ENCODE peak calls at places on chromosomes 6 and 20, in five cellular contexts. One of them, this sample, is unnamed.

GRCh38 chr6:149867876-149868640 is 3.9 kb upstream of the LRP11 start:
- DNase-seq in Right ventricle myocardium superior: no peak
- DNase-seq in G401: no peak
- DNase-seq in stimulated activated naive B cell treated with anti-CD40 and anti-IgM and Interleukin-4, amounts not matched to agents 10 μg/mL and 1 μg/mL and 100 μg/mL, for 72 hours: no peak
- DNase-seq in NCI-H1092 treated with DMSO at 0.1 percent for 48 hours: no peak
- DNase-seq in this sample: no peak

GRCh38 chr6:164690702-164691500 is 618.5 kb downstream of the C6orf118 start:
- DNase-seq in NCI-H1092 treated with DMSO at 0.1 percent for 48 hours: no peak
- DNase-seq in stimulated activated naive B cell treated with anti-CD40 and anti-IgM and Interleukin-4, amounts not matched to agents 10 μg/mL and 1 μg/mL and 100 μg/mL, for 72 hours: no peak
- DNase-seq in Right ventricle myocardium superior: no peak
- DNase-seq in G401: no peak
- DNase-seq in this sample: no peak

GRCh38 chr6:21508753-21509152 is 84.8 kb upstream of the SOX4 start:
- DNase-seq in stimulated activated naive B cell treated with anti-CD40 and anti-IgM and Interleukin-4, amounts not matched to agents 10 μg/mL and 1 μg/mL and 100 μg/mL, for 72 hours: no peak
- DNase-seq in NCI-H1092 treated with DMSO at 0.1 percent for 48 hours: no peak
- DNase-seq in G401: no peak
- DNase-seq in Right ventricle myocardium superior: no peak
- DNase-seq in this sample: no peak

GRCh38 chr6:128848169-128848935 is 34.6 kb upstream of the LAMA2 start:
- DNase-seq in Right ventricle myocardium superior: no peak
- DNase-seq in NCI-H1092 treated with DMSO at 0.1 percent for 48 hours: no peak
- DNase-seq in G401: no peak
- DNase-seq in stimulated activated naive B cell treated with anti-CD40 and anti-IgM and Interleukin-4, amounts not matched to agents 10 μg/mL and 1 μg/mL and 100 μg/mL, for 72 hours: no peak
- DNase-seq in this sample: no peak

GRCh38 chr6:73236147-73236750 is 11.0 kb upstream of the KHDC1L start:
- DNase-seq in stimulated activated naive B cell treated with anti-CD40 and anti-IgM and Interleukin-4, amounts not matched to agents 10 μg/mL and 1 μg/mL and 100 μg/mL, for 72 hours: no peak
- DNase-seq in Right ventricle myocardium superior: no peak
- DNase-seq in G401: no peak
- DNase-seq in NCI-H1092 treated with DMSO at 0.1 percent for 48 hours: no peak
- DNase-seq in this sample: no peak

GRCh38 chr20:38165089-38165965 is at the start of gene TGM2:
- DNase-seq in Right ventricle myocardium superior: peak; percentile 88
- DNase-seq in G401: peak; percentile 14
- DNase-seq in stimulated activated naive B cell treated with anti-CD40 and anti-IgM and Interleukin-4, amounts not matched to agents 10 μg/mL and 1 μg/mL and 100 μg/mL, for 72 hours: peak; percentile 63
- DNase-seq in NCI-H1092 treated with DMSO at 0.1 percent for 48 hours: peak; percentile 37
- DNase-seq in this sample: peak; percentile 86

GRCh38 chr6:164034602-164035140 is 620.2 kb downstream of the QKI start:
- DNase-seq in NCI-H1092 treated with DMSO at 0.1 percent for 48 hours: no peak
- DNase-seq in G401: no peak
- DNase-seq in Right ventricle myocardium superior: no peak
- DNase-seq in stimulated activated naive B cell treated with anti-CD40 and anti-IgM and Interleukin-4, amounts not matched to agents 10 μg/mL and 1 μg/mL and 100 μg/mL, for 72 hours: no peak
- DNase-seq in this sample: no peak

GRCh38 chr6:3489032-3489757 is 32.3 kb upstream of the SLC22A23 start:
- DNase-seq in Right ventricle myocardium superior: no peak
- DNase-seq in NCI-H1092 treated with DMSO at 0.1 percent for 48 hours: no peak
- DNase-seq in stimulated activated naive B cell treated with anti-CD40 and anti-IgM and Interleukin-4, amounts not matched to agents 10 μg/mL and 1 μg/mL and 100 μg/mL, for 72 hours: no peak
- DNase-seq in G401: no peak
- DNase-seq in this sample: no peak

GRCh38 chr6:28090902-28091586 is 10.7 kb downstream of the ZNF165 start:
- DNase-seq in NCI-H1092 treated with DMSO at 0.1 percent for 48 hours: no peak
- DNase-seq in Right ventricle myocardium superior: peak; percentile 60
- DNase-seq in G401: no peak
- DNase-seq in stimulated activated naive B cell treated with anti-CD40 and anti-IgM and Interleukin-4, amounts not matched to agents 10 μg/mL and 1 μg/mL and 100 μg/mL, for 72 hours: no peak
- DNase-seq in this sample: peak; percentile 17

GRCh38 chr6:31158863-31159855 is 770 bp downstream of the TCF19 start:
- DNase-seq in G401: no peak
- DNase-seq in stimulated activated naive B cell treated with anti-CD40 and anti-IgM and Interleukin-4, amounts not matched to agents 10 μg/mL and 1 μg/mL and 100 μg/mL, for 72 hours: no peak
- DNase-seq in NCI-H1092 treated with DMSO at 0.1 percent for 48 hours: no peak
- DNase-seq in Right ventricle myocardium superior: no peak
- DNase-seq in this sample: no peak

GRCh38 chr6:42428326-42429041 is 23.2 kb downstream of the TRERF1 start:
- DNase-seq in G401: no peak
- DNase-seq in NCI-H1092 treated with DMSO at 0.1 percent for 48 hours: no peak
- DNase-seq in Right ventricle myocardium superior: peak; percentile 73
- DNase-seq in stimulated activated naive B cell treated with anti-CD40 and anti-IgM and Interleukin-4, amounts not matched to agents 10 μg/mL and 1 μg/mL and 100 μg/mL, for 72 hours: no peak
- DNase-seq in this sample: peak; percentile 62

GRCh38 chr6:72784581-72784980 is 162.7 kb downstream of the KCNQ5 start:
- DNase-seq in NCI-H1092 treated with DMSO at 0.1 percent for 48 hours: no peak
- DNase-seq in G401: no peak
- DNase-seq in stimulated activated naive B cell treated with anti-CD40 and anti-IgM and Interleukin-4, amounts not matched to agents 10 μg/mL and 1 μg/mL and 100 μg/mL, for 72 hours: no peak
- DNase-seq in Right ventricle myocardium superior: no peak
- DNase-seq in this sample: no peak

GRCh38 chr20:5557123-5557522 is 193.1 kb upstream of the SHLD1 start:
- DNase-seq in NCI-H1092 treated with DMSO at 0.1 percent for 48 hours: peak; percentile 29
- DNase-seq in Right ventricle myocardium superior: peak; percentile 52
- DNase-seq in G401: peak; percentile 72
- DNase-seq in stimulated activated naive B cell treated with anti-CD40 and anti-IgM and Interleukin-4, amounts not matched to agents 10 μg/mL and 1 μg/mL and 100 μg/mL, for 72 hours: peak; percentile 31
- DNase-seq in this sample: peak; percentile 29

GRCh38 chr6:138036111-138036510 is 71.1 kb downstream of the PERP start:
- DNase-seq in NCI-H1092 treated with DMSO at 0.1 percent for 48 hours: no peak
- DNase-seq in Right ventricle myocardium superior: no peak
- DNase-seq in stimulated activated naive B cell treated with anti-CD40 and anti-IgM and Interleukin-4, amounts not matched to agents 10 μg/mL and 1 μg/mL and 100 μg/mL, for 72 hours: no peak
- DNase-seq in G401: no peak
- DNase-seq in this sample: no peak

GRCh38 chr6:3750324-3751018 is 1.0 kb downstream of the PXDC1 start:
- DNase-seq in stimulated activated naive B cell treated with anti-CD40 and anti-IgM and Interleukin-4, amounts not matched to agents 10 μg/mL and 1 μg/mL and 100 μg/mL, for 72 hours: no peak
- DNase-seq in NCI-H1092 treated with DMSO at 0.1 percent for 48 hours: peak; percentile 3
- DNase-seq in Right ventricle myocardium superior: peak; percentile 91
- DNase-seq in G401: peak; percentile 17
- DNase-seq in this sample: peak; percentile 88

GRCh38 chr6:13066050-13066449 is 262.3 kb downstream of the TBC1D7 start:
- DNase-seq in G401: no peak
- DNase-seq in stimulated activated naive B cell treated with anti-CD40 and anti-IgM and Interleukin-4, amounts not matched to agents 10 μg/mL and 1 μg/mL and 100 μg/mL, for 72 hours: no peak
- DNase-seq in NCI-H1092 treated with DMSO at 0.1 percent for 48 hours: no peak
- DNase-seq in Right ventricle myocardium superior: no peak
- DNase-seq in this sample: no peak

GRCh38 chr6:154474636-154475428 is 35.7 kb downstream of the CNKSR3 start:
- DNase-seq in stimulated activated naive B cell treated with anti-CD40 and anti-IgM and Interleukin-4, amounts not matched to agents 10 μg/mL and 1 μg/mL and 100 μg/mL, for 72 hours: no peak
- DNase-seq in G401: no peak
- DNase-seq in NCI-H1092 treated with DMSO at 0.1 percent for 48 hours: no peak
- DNase-seq in Right ventricle myocardium superior: no peak
- DNase-seq in this sample: no peak

GRCh38 chr6:156552849-156553248 is 224.3 kb upstream of the ARID1B start:
- DNase-seq in G401: no peak
- DNase-seq in stimulated activated naive B cell treated with anti-CD40 and anti-IgM and Interleukin-4, amounts not matched to agents 10 μg/mL and 1 μg/mL and 100 μg/mL, for 72 hours: no peak
- DNase-seq in Right ventricle myocardium superior: no peak
- DNase-seq in NCI-H1092 treated with DMSO at 0.1 percent for 48 hours: no peak
- DNase-seq in this sample: no peak

GRCh38 chr6:10434235-10434634 is 19.4 kb upstream of the TFAP2A start:
- DNase-seq in Right ventricle myocardium superior: no peak
- DNase-seq in NCI-H1092 treated with DMSO at 0.1 percent for 48 hours: no peak
- DNase-seq in stimulated activated naive B cell treated with anti-CD40 and anti-IgM and Interleukin-4, amounts not matched to agents 10 μg/mL and 1 μg/mL and 100 μg/mL, for 72 hours: no peak
- DNase-seq in G401: no peak
- DNase-seq in this sample: no peak

GRCh38 chr20:592506-592905 is 17.6 kb downstream of the TCF15 start:
- DNase-seq in stimulated activated naive B cell treated with anti-CD40 and anti-IgM and Interleukin-4, amounts not matched to agents 10 μg/mL and 1 μg/mL and 100 μg/mL, for 72 hours: no peak
- DNase-seq in NCI-H1092 treated with DMSO at 0.1 percent for 48 hours: no peak
- DNase-seq in G401: no peak
- DNase-seq in Right ventricle myocardium superior: no peak
- DNase-seq in this sample: no peak

GRCh38 chr20:19934792-19935491 is 82.2 kb upstream of the NAA20 start:
- DNase-seq in Right ventricle myocardium superior: peak; percentile 65
- DNase-seq in G401: no peak
- DNase-seq in NCI-H1092 treated with DMSO at 0.1 percent for 48 hours: peak; percentile 68
- DNase-seq in stimulated activated naive B cell treated with anti-CD40 and anti-IgM and Interleukin-4, amounts not matched to agents 10 μg/mL and 1 μg/mL and 100 μg/mL, for 72 hours: peak; percentile 66
- DNase-seq in this sample: peak; percentile 58

GRCh38 chr6:122947355-122947754 is 48.7 kb upstream of the CLVS2 start:
- DNase-seq in Right ventricle myocardium superior: no peak
- DNase-seq in NCI-H1092 treated with DMSO at 0.1 percent for 48 hours: peak; percentile 0
- DNase-seq in stimulated activated naive B cell treated with anti-CD40 and anti-IgM and Interleukin-4, amounts not matched to agents 10 μg/mL and 1 μg/mL and 100 μg/mL, for 72 hours: no peak
- DNase-seq in G401: no peak
- DNase-seq in this sample: no peak

GRCh38 chr20:60030471-60030870 is 72.2 kb downstream of the CDH26 start:
- DNase-seq in G401: no peak
- DNase-seq in NCI-H1092 treated with DMSO at 0.1 percent for 48 hours: no peak
- DNase-seq in Right ventricle myocardium superior: no peak
- DNase-seq in stimulated activated naive B cell treated with anti-CD40 and anti-IgM and Interleukin-4, amounts not matched to agents 10 μg/mL and 1 μg/mL and 100 μg/mL, for 72 hours: no peak
- DNase-seq in this sample: no peak

GRCh38 chr6:145073811-145074210 is 661.5 kb downstream of the EPM2A start:
- DNase-seq in G401: no peak
- DNase-seq in NCI-H1092 treated with DMSO at 0.1 percent for 48 hours: no peak
- DNase-seq in Right ventricle myocardium superior: no peak
- DNase-seq in stimulated activated naive B cell treated with anti-CD40 and anti-IgM and Interleukin-4, amounts not matched to agents 10 μg/mL and 1 μg/mL and 100 μg/mL, for 72 hours: no peak
- DNase-seq in this sample: no peak

GRCh38 chr20:61217848-61218247 is 34.2 kb upstream of the CDH4 start:
- DNase-seq in Right ventricle myocardium superior: no peak
- DNase-seq in NCI-H1092 treated with DMSO at 0.1 percent for 48 hours: no peak
- DNase-seq in G401: no peak
- DNase-seq in stimulated activated naive B cell treated with anti-CD40 and anti-IgM and Interleukin-4, amounts not matched to agents 10 μg/mL and 1 μg/mL and 100 μg/mL, for 72 hours: no peak
- DNase-seq in this sample: no peak